ENCODE peak calls at places on chromosomes 13 and 19, in seven cellular contexts. One of them, this sample, is unnamed.

GRCh38 chr19:4971424-4971793 is 2.5 kb downstream of the KDM4B start:
- DNase-seq in amygdala: no peak
- DNase-seq in activated T-cell treated with anti-CD3 and anti-CD28 coated beads for 1 hour: no peak
- DNase-seq in central memory CD4-positive, alpha-beta T cell: peak
- DNase-seq in posterior vena cava: no peak
- DNase-seq in mesothelial cell of epicardium: no peak
- DNase-seq in heart right ventricle: no peak
- DNase-seq in this sample: no peak

GRCh38 chr13:20114066-20114465 is 46.8 kb downstream of the GJA3 start:
- DNase-seq in heart right ventricle: no peak
- DNase-seq in activated T-cell treated with anti-CD3 and anti-CD28 coated beads for 1 hour: no peak
- DNase-seq in amygdala: no peak
- DNase-seq in mesothelial cell of epicardium: no peak
- DNase-seq in posterior vena cava: no peak
- DNase-seq in central memory CD4-positive, alpha-beta T cell: no peak
- DNase-seq in this sample: no peak

GRCh38 chr19:19081642-19082151 is 17.9 kb downstream of the SLC25A42 start:
- DNase-seq in central memory CD4-positive, alpha-beta T cell: no peak
- DNase-seq in activated T-cell treated with anti-CD3 and anti-CD28 coated beads for 1 hour: no peak
- DNase-seq in amygdala: no peak
- DNase-seq in mesothelial cell of epicardium: no peak
- DNase-seq in posterior vena cava: no peak
- DNase-seq in heart right ventricle: peak
- DNase-seq in this sample: peak

GRCh38 chr13:34013061-34013460 is 195.1 kb downstream of the RFC3 start:
- DNase-seq in amygdala: no peak
- DNase-seq in mesothelial cell of epicardium: no peak
- DNase-seq in posterior vena cava: no peak
- DNase-seq in central memory CD4-positive, alpha-beta T cell: no peak
- DNase-seq in heart right ventricle: no peak
- DNase-seq in activated T-cell treated with anti-CD3 and anti-CD28 coated beads for 1 hour: no peak
- DNase-seq in this sample: no peak

GRCh38 chr13:26919311-26919710 is 158.7 kb upstream of the GPR12 start:
- DNase-seq in posterior vena cava: peak
- DNase-seq in central memory CD4-positive, alpha-beta T cell: no peak
- DNase-seq in amygdala: no peak
- DNase-seq in heart right ventricle: no peak
- DNase-seq in mesothelial cell of epicardium: no peak
- DNase-seq in activated T-cell treated with anti-CD3 and anti-CD28 coated beads for 1 hour: no peak
- DNase-seq in this sample: no peak

GRCh38 chr13:111265701-111266035 is 54.8 kb upstream of the TEX29 start:
- DNase-seq in mesothelial cell of epicardium: no peak
- DNase-seq in activated T-cell treated with anti-CD3 and anti-CD28 coated beads for 1 hour: no peak
- DNase-seq in amygdala: no peak
- DNase-seq in posterior vena cava: no peak
- DNase-seq in central memory CD4-positive, alpha-beta T cell: no peak
- DNase-seq in heart right ventricle: no peak
- DNase-seq in this sample: no peak

GRCh38 chr19:45253396-45254027 is 2.4 kb downstream of the MARK4 start:
- DNase-seq in heart right ventricle: no peak
- DNase-seq in mesothelial cell of epicardium: no peak
- DNase-seq in posterior vena cava: no peak
- DNase-seq in amygdala: no peak
- DNase-seq in activated T-cell treated with anti-CD3 and anti-CD28 coated beads for 1 hour: no peak
- DNase-seq in central memory CD4-positive, alpha-beta T cell: no peak
- DNase-seq in this sample: no peak

GRCh38 chr19:28505134-28505533 is 707.8 kb downstream of the UQCRFS1 start:
- DNase-seq in activated T-cell treated with anti-CD3 and anti-CD28 coated beads for 1 hour: no peak
- DNase-seq in amygdala: no peak
- DNase-seq in mesothelial cell of epicardium: no peak
- DNase-seq in heart right ventricle: no peak
- DNase-seq in central memory CD4-positive, alpha-beta T cell: no peak
- DNase-seq in posterior vena cava: no peak
- DNase-seq in this sample: no peak

GRCh38 chr19:5588441-5588840 is 20.7 kb upstream of the TINCR start:
- DNase-seq in activated T-cell treated with anti-CD3 and anti-CD28 coated beads for 1 hour: no peak
- DNase-seq in amygdala: no peak
- DNase-seq in heart right ventricle: no peak
- DNase-seq in central memory CD4-positive, alpha-beta T cell: no peak
- DNase-seq in mesothelial cell of epicardium: no peak
- DNase-seq in posterior vena cava: peak
- DNase-seq in this sample: no peak

GRCh38 chr19:3350014-3350663 is 16.2 kb upstream of the NFIC start:
- DNase-seq in heart right ventricle: no peak
- DNase-seq in mesothelial cell of epicardium: no peak
- DNase-seq in activated T-cell treated with anti-CD3 and anti-CD28 coated beads for 1 hour: no peak
- DNase-seq in posterior vena cava: no peak
- DNase-seq in central memory CD4-positive, alpha-beta T cell: no peak
- DNase-seq in amygdala: no peak
- DNase-seq in this sample: no peak

GRCh38 chr13:33280923-33281322 is 4.6 kb downstream of the STARD13 start:
- DNase-seq in heart right ventricle: no peak
- DNase-seq in amygdala: no peak
- DNase-seq in activated T-cell treated with anti-CD3 and anti-CD28 coated beads for 1 hour: no peak
- DNase-seq in posterior vena cava: no peak
- DNase-seq in mesothelial cell of epicardium: no peak
- DNase-seq in central memory CD4-positive, alpha-beta T cell: no peak
- DNase-seq in this sample: no peak

GRCh38 chr19:45645068-45645630 is 6.0 kb upstream of the EML2 start:
- DNase-seq in posterior vena cava: no peak
- DNase-seq in mesothelial cell of epicardium: no peak
- DNase-seq in activated T-cell treated with anti-CD3 and anti-CD28 coated beads for 1 hour: no peak
- DNase-seq in amygdala: peak
- DNase-seq in heart right ventricle: no peak
- DNase-seq in central memory CD4-positive, alpha-beta T cell: no peak
- DNase-seq in this sample: no peak

This sample was measured in uterus.